ENCODE peak calls at places on chromosomes 16 and 17, in nine cellular contexts. Q, G, O, Y, A, I, L, N and Z are unnamed samples.

GRCh38 chr16:58096249-58096648 is 32.9 kb downstream of the CFAP20 start:
- DNase-seq in G (no peak), I (no peak), Y (no peak), N (no peak), Q (no peak), A (no peak), L (no peak), O (no peak), Z (no peak)

GRCh38 chr16:16083421-16084156 is 134.2 kb downstream of the ABCC1 start:
- DNase-seq in Y (no peak), G (no peak), O (no peak), L (no peak), N (no peak), Q (no peak), A (no peak), I (no peak), Z (peak; percentile 36)

GRCh38 chr16:66872524-66872923 is 7.8 kb upstream of the PDP2 start:
- DNase-seq in A (no peak), O (no peak), Q (no peak), N (no peak), G (no peak), I (no peak), L (no peak), Y (no peak), Z (no peak)

GRCh38 chr16:19856120-19856519 is 28.5 kb downstream of the GPRC5B start:
- DNase-seq in I (no peak), Q (no peak), Y (no peak), A (no peak), O (no peak), L (no peak), G (no peak), N (no peak), Z (no peak)

GRCh38 chr17:29962656-29963055 is 21.2 kb downstream of the EFCAB5 start:
- DNase-seq in G (no peak), L (no peak), Q (no peak), N (no peak), I (no peak), A (no peak), Y (no peak), O (no peak), Z (no peak)

GRCh38 chr17:31726980-31727427 is 132.0 kb downstream of the COPRS start:
- DNase-seq in O (no peak), N (no peak), Y (no peak), G (no peak), Q (no peak), A (no peak), L (no peak), I (no peak), Z (peak; percentile 61)

GRCh38 chr16:57606147-57606846 is 22.1 kb upstream of the ADGRG1 start:
- DNase-seq in I (no peak), O (no peak), A (no peak), Y (no peak), Q (no peak), L (no peak), N (no peak), G (no peak), Z (no peak)

GRCh38 chr17:7704601-7705268 is at the start of gene EFNB3:
- DNase-seq in Q (peak; percentile 92), I (no peak), Y (peak; percentile 47), G (peak; percentile 28), A (no peak), O (no peak), N (no peak), L (peak; percentile 91), Z (no peak)

GRCh38 chr16:17302213-17302612 is 168.5 kb downstream of the XYLT1 start:
- DNase-seq in A (no peak), L (no peak), Y (no peak), O (no peak), I (no peak), Q (no peak), G (no peak), N (no peak), Z (no peak)

GRCh38 chr17:8289103-8289397 is 580 bp downstream of the RANGRF start:
- DNase-seq in Q (peak; percentile 89), N (no peak), I (peak; percentile 86), A (no peak), O (no peak), Y (peak; percentile 69), G (no peak), L (peak; percentile 82), Z (no peak)

GRCh38 chr17:15233022-15233805 is 31.9 kb downstream of the PMP22 start:
- DNase-seq in G (no peak), I (no peak), N (no peak), A (no peak), Q (peak; percentile 10), Y (no peak), L (peak; percentile 71), O (no peak), Z (peak; percentile 42)

GRCh38 chr17:7308625-7309433 is 1.4 kb downstream of the EIF5A start:
- DNase-seq in I (peak; percentile 63), Q (peak; percentile 77), A (peak; percentile 89), Y (peak; percentile 88), L (peak; percentile 87), O (peak; percentile 77), G (peak; percentile 88), N (no peak), Z (peak; percentile 81)

DNA sequence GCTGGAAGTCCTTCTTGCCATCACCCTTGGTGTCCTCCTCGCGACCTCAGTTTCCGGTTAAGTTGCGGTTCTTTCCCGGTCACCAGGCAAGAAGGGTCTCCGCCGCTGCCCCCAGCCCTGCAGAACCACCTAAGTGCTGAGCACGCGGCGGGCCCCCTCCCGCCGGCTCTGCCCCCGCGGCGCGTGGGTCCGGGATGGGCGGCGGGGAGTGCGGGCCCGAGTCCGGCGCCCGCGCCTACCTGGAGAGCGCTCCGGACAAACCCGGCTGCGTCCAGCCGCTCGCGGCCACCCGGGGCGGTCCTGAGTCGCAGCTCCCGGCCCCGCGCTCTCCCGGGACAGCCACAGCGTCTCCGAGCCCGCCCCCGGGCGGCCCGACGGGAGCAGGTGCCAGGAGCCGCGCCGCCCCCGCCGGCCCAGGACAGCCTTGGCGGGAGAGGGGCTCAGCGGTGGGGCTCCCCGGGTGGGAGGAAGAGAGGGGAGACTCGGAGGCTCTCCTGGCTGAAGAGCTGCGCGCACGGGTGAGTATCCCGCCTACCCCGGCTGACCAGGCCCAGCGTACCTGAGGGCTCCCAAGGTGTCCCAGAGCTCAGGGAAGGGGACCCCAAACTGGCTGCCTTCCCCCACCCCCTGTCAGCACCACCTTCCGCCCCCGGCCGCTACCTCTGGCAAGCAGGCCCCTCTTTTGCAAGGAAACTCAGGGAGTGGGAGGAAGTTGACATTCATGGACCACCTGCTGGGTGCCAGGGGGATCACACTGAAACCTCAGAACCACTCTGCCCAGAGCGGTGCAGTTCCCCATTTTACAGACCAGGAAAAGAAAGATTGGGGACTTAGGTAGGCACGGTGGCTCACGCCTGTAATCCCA is 22.2 kb upstream of the C17orf113 start:
- DNase-seq in I (no peak), O (no peak), G (no peak), N (no peak), Q (peak; percentile 79), Y (peak; percentile 62), A (no peak), L (no peak), Z (no peak)
- TF ChIP-seq CTCF in I (no peak), O (no peak), G (peak; percentile 8), N (no peak), Q (no peak), Y (no peak), A (no peak), L (peak; percentile 15), Z (no peak)

GRCh38 chr17:64328036-64328874 is 62.4 kb downstream of the PECAM1 start:
- DNase-seq in L (no peak), A (no peak), O (no peak), N (no peak), Q (no peak), I (peak; percentile 29), Y (no peak), G (no peak), Z (no peak)

GRCh38 chr17:64328875-64329405 is 61.7 kb downstream of the PECAM1 start:
- DNase-seq in N (no peak), Q (no peak), G (no peak), L (no peak), I (no peak), A (no peak), O (no peak), Y (no peak), Z (no peak)

GRCh38 chr17:64326030-64326419 is 63.0 kb upstream of the TEX2 start:
- DNase-seq in I (no peak), Y (no peak), G (no peak), O (no peak), Q (no peak), L (no peak), N (no peak), A (no peak), Z (no peak)

GRCh38 chr17:64327201-64327930 is 63.3 kb downstream of the PECAM1 start:
- DNase-seq in Q (no peak), O (no peak), I (peak; percentile 77), Y (no peak), A (no peak), L (no peak), G (no peak), N (no peak), Z (no peak)

GRCh38 chr17:64326420-64327054 is 63.5 kb upstream of the TEX2 start:
- DNase-seq in O (no peak), Y (peak; percentile 35), L (no peak), I (peak; percentile 89), Q (no peak), N (peak; percentile 33), G (peak; percentile 16), A (peak; percentile 18), Z (peak; percentile 24)
- H3K27ac ChIP-seq in O (no peak overlapping the region), Y (no peak overlapping the region), L (no peak overlapping the region), I (peak overlapping the region; percentile 90), Q (no peak overlapping the region), N (no peak overlapping the region), G (peak overlapping the region; percentile 58), A (peak overlapping the region; percentile 29), Z (peak overlapping the region; percentile 95)

GRCh38 chr17:17782425-17783120 is 54.2 kb downstream of the SREBF1 start:
- DNase-seq in I (no peak), G (no peak), Q (peak; percentile 72), L (peak; percentile 73), N (no peak), O (no peak), A (no peak), Y (peak; percentile 53), Z (no peak)

GRCh38 chr17:17783825-17784598 is 52.8 kb downstream of the SREBF1 start:
- DNase-seq in I (peak; percentile 66), Y (peak; percentile 60), Q (peak; percentile 92), L (peak; percentile 67), A (peak; percentile 38), G (peak; percentile 52), N (no peak), O (no peak), Z (no peak)

GRCh38 chr17:17785407-17785806 is 51.4 kb downstream of the SREBF1 start:
- DNase-seq in I (no peak), Y (peak; percentile 64), L (no peak), Q (no peak), N (no peak), A (no peak), O (no peak), G (no peak), Z (no peak)

GRCh38 chr17:17783121-17783824 is 53.5 kb downstream of the SREBF1 start:
- DNase-seq in L (peak; percentile 91), G (peak; percentile 71), Y (peak; percentile 86), O (peak; percentile 36), N (no peak), A (peak; percentile 60), Q (peak; percentile 88), I (peak; percentile 85), Z (peak; percentile 64)

GRCh38 chr17:17784599-17785264 is 52.1 kb downstream of the SREBF1 start:
- DNase-seq in Y (peak; percentile 49), O (no peak), G (no peak), Q (peak; percentile 56), I (no peak), L (no peak), A (no peak), N (no peak), Z (no peak)
- TF ChIP-seq CTCF in Y (no peak), O (peak; percentile 25), G (peak; percentile 16), Q (peak; percentile 19), I (peak; percentile 33), L (peak; percentile 39), A (no peak), N (no peak), Z (no peak)

GRCh38 chr16:14652726-14653125 is 20.0 kb downstream of the BFAR start:
- DNase-seq in N (no peak), I (no peak), G (no peak), A (no peak), Q (no peak), Y (no peak), O (no peak), L (no peak), Z (no peak)
- H3K27ac ChIP-seq in N (no peak overlapping the region), I (no peak overlapping the region), G (no peak overlapping the region), A (no peak overlapping the region), Q (no peak overlapping the region), Y (no peak overlapping the region), O (no peak overlapping the region), L (no peak overlapping the region), Z (no peak overlapping the region)